ENCODE peak calls at places on chromosome 2, in four cellular contexts. S is PC-3, B is body of pancreas, H is A549. W is an unnamed sample. For H3K4me1, the result is how much of the 10 kb centered on the place peaks cover.

GRCh38 chr2:1824202-1824905 is 80.0 kb upstream of the PXDN start:
- DNase-seq in S (peak), B (no peak), H (no peak), W (no peak)

GRCh38 chr2:54618646-54619565 is 104.6 kb upstream of the EML6 start:
- DNase-seq in S (no peak), B (no peak), H (no peak), W (no peak)

GRCh38 chr2:184119920-184120820 is 478.2 kb upstream of the ZNF804A start:
- DNase-seq in S (no peak), B (no peak), H (no peak), W (no peak)

GRCh38 chr2:128432423-128432822 is 113.8 kb upstream of the HS6ST1 start:
- DNase-seq in S (no peak), B (no peak), H (no peak), W (no peak)

GRCh38 chr2:166041613-166042012 is 86.2 kb downstream of the SCN1A start:
- DNase-seq in S (no peak), B (no peak), H (no peak), W (no peak)

GRCh38 chr2:201126308-201127127 is 10.6 kb downstream of the CFLAR start:
- DNase-seq in S (no peak), B (no peak), H (no peak), W (peak)

GRCh38 chr2:63698825-63699548 is 110.2 kb downstream of the MDH1 start:
- DNase-seq in S (peak), B (peak), H (peak), W (peak)

GRCh38 chr2:42110974-42111322 is 58.2 kb upstream of the EML4 start:
- DNase-seq in S (no peak), B (no peak), H (no peak), W (no peak)

DNA sequence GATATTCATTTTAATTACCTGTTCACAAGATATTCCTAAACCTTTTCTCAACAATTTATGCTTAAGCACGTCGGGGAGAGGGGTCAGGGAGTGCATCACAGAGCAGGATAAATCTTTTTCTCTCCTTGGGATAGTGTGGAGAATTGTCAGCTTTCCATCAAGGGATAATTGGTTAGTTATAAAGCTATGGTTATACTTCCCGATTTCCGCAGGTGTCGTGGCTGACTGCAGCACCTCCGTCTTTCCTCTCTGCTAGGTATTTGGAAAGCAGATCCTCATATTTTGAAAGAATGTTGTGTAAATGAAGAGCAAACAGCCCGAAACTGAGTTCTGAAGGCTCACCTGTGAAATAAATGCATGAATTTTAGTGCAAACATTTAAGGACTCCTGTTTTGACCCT is 778 bp downstream of the DYNC2LI1 start:
- DNase-seq in S (no peak), B (no peak), H (no peak), W (peak)
- H3K4me3 ChIP-seq in S (peak), B (peak), H (peak), W (peak)

GRCh38 chr2:101698419-101699190 is 1.1 kb downstream of the MAP4K4 start:
- DNase-seq in S (peak), B (no peak), H (peak), W (peak)
- H3K4me1 ChIP-seq in S (under half), B (under half), H (under half), W (under half)

GRCh38 chr2:144198116-144198515 is 321.8 kb downstream of the ZEB2 start:
- DNase-seq in S (peak), B (peak), H (peak), W (peak)

GRCh38 chr2:144194331-144195071 is 325.4 kb downstream of the ZEB2 start:
- DNase-seq in S (no peak), B (no peak), H (no peak), W (no peak)
- H3K27ac ChIP-seq in S (no peak), B (no peak), H (no peak), W (no peak)

GRCh38 chr2:106885326-106885725 is 641 bp downstream of the ST6GAL2 start:
- DNase-seq in S (peak), B (no peak), H (peak), W (no peak)

GRCh38 chr2:106882658-106883057 is 3.3 kb downstream of the ST6GAL2 start:
- DNase-seq in S (peak), B (no peak), H (peak), W (no peak)

GRCh38 chr2:106890611-106891010 is 4.6 kb upstream of the ST6GAL2 start:
- DNase-seq in S (no peak), B (no peak), H (no peak), W (no peak)

GRCh38 chr2:106886916-106887758 is 1.2 kb upstream of the ST6GAL2 start:
- DNase-seq in S (peak), B (peak), H (peak), W (no peak)

GRCh38 chr2:106885981-106886915 is at the start of gene ST6GAL2:
- DNase-seq in S (peak), B (no peak), H (peak), W (no peak)
- H3K4me3 ChIP-seq in S (peak), B (no peak), H (peak), W (peak)

DNA sequence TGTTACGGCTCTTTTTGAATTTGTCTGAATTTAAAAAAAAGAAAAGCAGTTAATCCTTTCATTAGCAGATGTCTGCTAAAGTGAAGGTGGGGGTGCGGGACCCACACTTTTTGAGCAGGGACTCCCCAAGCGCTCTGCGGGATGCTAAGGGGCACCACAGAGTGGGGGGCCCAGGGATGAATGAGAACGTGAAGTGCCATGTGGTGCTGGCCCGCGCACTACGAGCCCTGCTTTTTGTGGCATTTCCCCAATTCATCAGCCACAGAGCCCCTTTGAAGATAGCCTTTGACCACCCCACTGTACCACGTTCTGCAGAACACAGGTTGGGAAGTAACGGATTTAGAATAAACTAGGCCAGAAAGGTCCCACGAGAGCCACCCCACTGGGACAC is 28.6 kb downstream of the HS1BP3 start:
- DNase-seq in S (no peak), B (no peak), H (no peak), W (no peak)
- H3K4me1 ChIP-seq in S (under half), B (under half), H (under half), W (under half)

GRCh38 chr2:38722271-38723115 is 28.7 kb downstream of the SRSF7 start:
- DNase-seq in S (no peak), B (no peak), H (no peak), W (no peak)
- H3K27ac ChIP-seq in S (no peak), B (no peak), H (peak), W (peak)

GRCh38 chr2:85277416-85278158 is 50.2 kb downstream of the TGOLN2 start:
- DNase-seq in S (no peak), B (no peak), H (no peak), W (no peak)

GRCh38 chr2:85275984-85276540 is 51.7 kb downstream of the TGOLN2 start:
- DNase-seq in S (no peak), B (no peak), H (no peak), W (no peak)

GRCh38 chr2:85276571-85277121 is 51.1 kb downstream of the TGOLN2 start:
- DNase-seq in S (no peak), B (no peak), H (no peak), W (no peak)

GRCh38 chr2:85281553-85281952 is 46.2 kb downstream of the TGOLN2 start:
- DNase-seq in S (no peak), B (no peak), H (no peak), W (no peak)

GRCh38 chr2:85278361-85278760 is 49.4 kb downstream of the TGOLN2 start:
- DNase-seq in S (no peak), B (no peak), H (no peak), W (no peak)
- H3K4me3 ChIP-seq in S (no peak), B (no peak), H (no peak), W (no peak)

W was measured in small intestine.